ENCODE peak calls at places on chromosomes 13 and 19, in five cellular contexts. One of them, this sample, is unnamed.

GRCh38 chr19:1154731-1155351 is 19.2 kb downstream of the SBNO2 start:
- DNase-seq in psoas muscle: peak; percentile 95
- DNase-seq in HEK293T: no peak
- DNase-seq in NCI-H524: no peak
- DNase-seq in KBM-7: peak; percentile 38
- DNase-seq in this sample: no peak

GRCh38 chr13:20796791-20797513 is 23.2 kb upstream of the EEF1AKMT1 start:
- DNase-seq in psoas muscle: no peak
- DNase-seq in HEK293T: no peak
- DNase-seq in NCI-H524: no peak
- DNase-seq in KBM-7: peak; percentile 49
- DNase-seq in this sample: peak; percentile 74

GRCh38 chr13:76754414-76754813 is 131.8 kb downstream of the KCTD12 start:
- DNase-seq in psoas muscle: no peak
- DNase-seq in HEK293T: no peak
- DNase-seq in NCI-H524: no peak
- DNase-seq in KBM-7: no peak
- DNase-seq in this sample: peak; percentile 29

GRCh38 chr19:39506944-39507714 is 7.8 kb upstream of the SELENOV start:
- DNase-seq in psoas muscle: no peak
- DNase-seq in HEK293T: peak; percentile 89
- DNase-seq in NCI-H524: peak; percentile 81
- DNase-seq in KBM-7: peak; percentile 85
- DNase-seq in this sample: peak; percentile 85

GRCh38 chr13:45974500-45974899 is 78.0 kb downstream of the ZC3H13 start:
- DNase-seq in psoas muscle: no peak
- DNase-seq in HEK293T: no peak
- DNase-seq in NCI-H524: no peak
- DNase-seq in KBM-7: no peak
- DNase-seq in this sample: no peak

GRCh38 chr19:13102666-13103584 is at the start of gene LYL1:
- DNase-seq in psoas muscle: peak; percentile 76
- DNase-seq in HEK293T: no peak
- DNase-seq in NCI-H524: no peak
- DNase-seq in KBM-7: peak; percentile 98
- DNase-seq in this sample: no peak

GRCh38 chr19:3185482-3186376 is at the start of gene NCLN:
- DNase-seq in psoas muscle: peak; percentile 95
- DNase-seq in HEK293T: peak; percentile 93
- DNase-seq in NCI-H524: peak; percentile 95
- DNase-seq in KBM-7: peak; percentile 96
- DNase-seq in this sample: peak; percentile 96

GRCh38 chr13:35838356-35838755 is 292.8 kb downstream of the DCLK1 start:
- DNase-seq in psoas muscle: no peak
- DNase-seq in HEK293T: no peak
- DNase-seq in NCI-H524: no peak
- DNase-seq in KBM-7: no peak
- DNase-seq in this sample: no peak

GRCh38 chr13:107360010-107360409 is 792.1 kb upstream of the ARGLU1 start:
- DNase-seq in psoas muscle: no peak
- DNase-seq in HEK293T: no peak
- DNase-seq in NCI-H524: no peak
- DNase-seq in KBM-7: no peak
- DNase-seq in this sample: no peak

This sample was measured in A673.